ENCODE peak calls at places on chromosomes 7 and 10, in five cellular contexts. E is A549, Z is K562, M is HepG2, K is GM12878. J is an unnamed sample.

GRCh38 chr10:91691255-91691654 is 58.4 kb upstream of the PPP1R3C start:
- DNase-seq in E (no peak), K (no peak), Z (no peak), M (no peak), J (no peak)

GRCh38 chr10:43026039-43026973 is 50.6 kb upstream of the RET start:
- DNase-seq in E (no peak), Z (no peak), K (no peak), M (no peak), J (peak)

GRCh38 chr10:73940634-73941221 is 29.8 kb downstream of the PLAU start:
- DNase-seq in K (no peak), M (peak), Z (peak), E (peak), J (peak)

GRCh38 chr10:102509387-102509786 is 5.6 kb downstream of the SUFU start:
- DNase-seq in Z (no peak), E (no peak), M (no peak), K (no peak), J (no peak)

GRCh38 chr10:51342381-51342780 is 268.1 kb downstream of the PRKG1 start:
- DNase-seq in Z (no peak), K (no peak), E (no peak), M (no peak), J (no peak)

GRCh38 chr7:132464740-132465139 is 111.5 kb downstream of the PLXNA4 start:
- DNase-seq in K (no peak), M (no peak), E (no peak), Z (no peak), J (no peak)

GRCh38 chr7:69450436-69450835 is 147.8 kb upstream of the AUTS2 start:
- DNase-seq in K (no peak), E (no peak), Z (no peak), M (no peak), J (peak)

GRCh38 chr7:51318886-51319579 is 2.4 kb upstream of the COBL start:
- DNase-seq in K (no peak), M (peak), Z (no peak), E (no peak), J (no peak)

GRCh38 chr7:105826143-105826542 is 50.3 kb downstream of the ATXN7L1 start:
- DNase-seq in K (no peak), Z (no peak), E (no peak), M (no peak), J (no peak)

GRCh38 chr7:82210422-82211184 is 233.0 kb downstream of the CACNA2D1 start:
- DNase-seq in E (no peak), Z (no peak), M (no peak), K (no peak), J (no peak)

GRCh38 chr10:45235823-45236222 is 79.6 kb downstream of the OR13A1 start:
- DNase-seq in E (no peak), M (no peak), K (no peak), Z (no peak), J (no peak)

GRCh38 chr7:41886257-41886905 is 183.5 kb upstream of the INHBA start:
- DNase-seq in K (no peak), E (no peak), Z (no peak), M (no peak), J (no peak)

GRCh38 chr7:35334511-35334910 is 80.6 kb upstream of the TBX20 start:
- DNase-seq in Z (no peak), K (no peak), M (no peak), E (no peak), J (no peak)

GRCh38 chr7:80829527-80829926 is 89.3 kb downstream of the SEMA3C start:
- DNase-seq in K (no peak), M (no peak), Z (no peak), E (no peak), J (no peak)

GRCh38 chr7:76260171-76260703 is 42.2 kb upstream of the HSPB1 start:
- DNase-seq in E (no peak), M (peak), Z (peak), K (no peak), J (peak)

GRCh38 chr10:60524541-60524940 is 134.9 kb upstream of the ANK3 start:
- DNase-seq in M (no peak), E (no peak), Z (no peak), K (no peak), J (no peak)

GRCh38 chr10:126669188-126669587 is 1.3 kb downstream of the C10orf90 start:
- DNase-seq in K (no peak), E (no peak), M (no peak), Z (no peak), J (no peak)

GRCh38 chr10:49296382-49296781 is 2.6 kb upstream of the C10orf71 start:
- DNase-seq in Z (no peak), M (no peak), E (no peak), K (no peak), J (no peak)

GRCh38 chr10:77773631-77774426 is 136.2 kb upstream of the KCNMA1 start:
- DNase-seq in E (no peak), K (no peak), M (no peak), Z (no peak), J (no peak)

GRCh38 chr7:111232249-111233084 is 141.5 kb downstream of the LRRN3 start:
- DNase-seq in M (peak), Z (no peak), K (no peak), E (no peak), J (no peak)

GRCh38 chr7:69457912-69458491 is 140.3 kb upstream of the AUTS2 start:
- DNase-seq in Z (no peak), E (no peak), M (no peak), K (no peak), J (peak)

GRCh38 chr7:150759479-150759878 is 22.3 kb downstream of the GIMAP5 start:
- DNase-seq in M (no peak), Z (no peak), K (no peak), E (no peak), J (no peak)

GRCh38 chr10:78307576-78307975 is 273.9 kb downstream of the RPS24 start:
- DNase-seq in E (no peak), M (no peak), K (no peak), Z (no peak), J (no peak)

GRCh38 chr10:88879754-88880286 is at the start of gene STAMBPL1:
- DNase-seq in E (peak), Z (no peak), K (peak), M (no peak), J (no peak)

GRCh38 chr7:42208586-42208985 is 28.4 kb downstream of the GLI3 start:
- DNase-seq in M (no peak), Z (no peak), E (no peak), K (no peak), J (no peak)

GRCh38 chr7:18508441-18509427 is 13.2 kb downstream of the HDAC9 start:
- DNase-seq in Z (no peak), M (peak), E (peak), K (no peak), J (peak)

GRCh38 chr7:37054631-37055300 is 330.5 kb upstream of the AOAH start:
- DNase-seq in Z (no peak), E (no peak), M (no peak), K (no peak), J (no peak)

GRCh38 chr7:50612704-50613103 is 47.5 kb upstream of the DDC start:
- DNase-seq in K (no peak), M (no peak), Z (no peak), E (no peak), J (no peak)

GRCh38 chr10:81784111-81784597 is 90.8 kb upstream of the NRG3 start:
- DNase-seq in Z (no peak), E (no peak), M (no peak), K (no peak), J (no peak)

GRCh38 chr10:87590705-87591588 is 68.7 kb upstream of the PAPSS2 start:
- DNase-seq in E (no peak), K (no peak), Z (no peak), M (peak), J (no peak)

GRCh38 chr10:96309631-96310358 is 5.6 kb downstream of the DNTT start:
- DNase-seq in K (no peak), Z (no peak), M (no peak), E (no peak), J (peak)

GRCh38 chr7:143417734-143418378 is 9.2 kb upstream of the EPHA1 start:
- DNase-seq in K (no peak), M (no peak), E (no peak), Z (no peak), J (peak)

GRCh38 chr10:128096486-128097199 is 29.6 kb downstream of the MKI67 start:
- DNase-seq in E (no peak), M (no peak), K (no peak), Z (no peak), J (no peak)

GRCh38 chr10:111231779-111232178 is 154.9 kb downstream of the ADRA2A start:
- DNase-seq in K (no peak), E (no peak), M (no peak), Z (no peak), J (no peak)

GRCh38 chr10:127694580-127695193 is 42.3 kb upstream of the FOXI2 start:
- DNase-seq in Z (peak), M (peak), E (peak), K (no peak), J (peak)

GRCh38 chr10:62637249-62638061 is 167.1 kb upstream of the ADO start:
- DNase-seq in M (peak), Z (no peak), E (no peak), K (peak), J (no peak)

GRCh38 chr10:23065549-23065948 is 29.8 kb upstream of the MSRB2 start:
- DNase-seq in Z (no peak), K (no peak), M (peak), E (peak), J (no peak)

GRCh38 chr10:29302499-29302898 is 13.6 kb downstream of the LYZL1 start:
- DNase-seq in Z (no peak), E (no peak), K (no peak), M (no peak), J (peak)

GRCh38 chr10:29306688-29307087 is 17.8 kb downstream of the LYZL1 start:
- DNase-seq in K (no peak), Z (no peak), E (no peak), M (no peak), J (no peak)

GRCh38 chr10:29301359-29301910 is 12.6 kb downstream of the LYZL1 start:
- DNase-seq in K (no peak), Z (no peak), M (no peak), E (no peak), J (no peak)

GRCh38 chr10:29305031-29305335 is 16.1 kb downstream of the LYZL1 start:
- DNase-seq in E (no peak), K (no peak), Z (no peak), M (no peak), J (no peak)

GRCh38 chr10:29304259-29305030 is 15.6 kb downstream of the LYZL1 start:
- DNase-seq in K (no peak), E (peak), Z (peak), M (peak), J (peak)
- TF ChIP-seq CTCF in K (peak), E (peak), Z (peak), M (peak), J (peak)

GRCh38 chr10:69101451-69102095 is 13.7 kb downstream of the SRGN start:
- DNase-seq in K (no peak), Z (no peak), M (no peak), E (no peak), J (no peak)

GRCh38 chr10:69097729-69098128 is 9.8 kb downstream of the SRGN start:
- DNase-seq in M (no peak), K (no peak), E (no peak), Z (no peak), J (no peak)

GRCh38 chr10:69102429-69102828 is 14.5 kb downstream of the SRGN start:
- DNase-seq in M (no peak), Z (no peak), E (no peak), K (no peak), J (no peak)

GRCh38 chr10:69103784-69104183 is 15.9 kb downstream of the SRGN start:
- DNase-seq in E (no peak), Z (no peak), M (no peak), K (no peak), J (no peak)

DNA sequence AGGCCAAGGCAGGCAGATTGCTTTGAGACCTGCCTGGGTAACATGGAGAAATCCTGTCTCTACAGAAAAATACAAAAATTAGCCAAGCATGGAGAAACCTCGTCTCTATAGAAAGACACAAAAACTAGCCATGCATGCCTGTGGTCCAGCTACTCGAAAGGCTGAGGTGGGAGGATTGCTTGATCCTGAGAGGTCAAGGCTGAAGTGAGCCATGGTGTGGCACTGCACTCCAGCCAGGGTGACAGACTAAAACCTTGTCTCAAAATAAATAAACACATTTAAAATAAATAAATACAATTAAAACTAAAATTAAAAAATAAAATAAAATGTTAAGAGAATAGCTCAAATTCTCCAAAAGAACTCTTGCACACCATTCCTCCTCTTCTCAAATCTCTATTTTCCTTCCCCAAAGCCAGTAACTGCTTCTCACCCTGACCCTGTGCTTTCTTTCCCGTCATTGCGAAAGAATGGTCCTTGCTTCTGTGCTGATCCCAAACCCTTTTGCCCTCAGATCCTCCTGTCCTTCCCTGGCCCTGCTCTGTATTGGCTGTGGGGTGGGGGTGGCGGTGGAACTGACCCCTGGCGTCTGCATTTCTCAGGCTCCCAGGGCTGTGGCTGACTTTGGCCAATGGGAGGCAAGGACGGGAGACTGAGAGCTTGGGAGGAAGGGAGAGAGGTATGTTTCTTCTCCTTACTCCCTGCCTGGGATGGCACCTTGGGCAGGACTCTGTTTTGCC is 12.4 kb downstream of the SRGN start:
- DNase-seq in M (no peak), Z (no peak), K (no peak), E (no peak), J (peak)
- TF ChIP-seq JUNB in M (no peak), Z (no peak), K (no peak), E (no peak), J (no peak)

GRCh38 chr7:507623-508305 is 11.9 kb downstream of the PDGFA start:
- DNase-seq in K (no peak), M (no peak), E (no peak), Z (no peak), J (no peak)
- TF ChIP-seq CTCF in K (no peak), M (no peak), E (no peak), Z (no peak), J (no peak)

GRCh38 chr7:31882187-31882586 is 188.0 kb downstream of the PDE1C start:
- DNase-seq in M (no peak), E (no peak), K (no peak), Z (no peak), J (peak)
- TF ChIP-seq JUNB in M (no peak), E (no peak), K (no peak), Z (no peak), J (no peak)